ENCODE peak calls at places on chromosomes 4 and X, in six cellular contexts. G is NCI-H460; K is NCI-H1048; N is NCI-H1417; L is posterior cingulate gyrus; E is stimulated activated CD8-positive, alpha-beta memory T cell treated with anti-CD3 and anti-CD28 coated beads, Interleukin-4, amount 100 ng/mL, for 24 hours. B is an unnamed sample.

GRCh38 chr4:2285665-2286381 is 23.9 kb upstream of the MXD4 start:
- DNase-seq in N (no peak), L (no peak), G (no peak), K (no peak), E (no peak), B (no peak)

GRCh38 chrX:133574716-133575115 is 159.4 kb upstream of the GPC4 start:
- DNase-seq in L (no peak), G (no peak), N (no peak), K (no peak), E (no peak), B (no peak)

GRCh38 chr4:122285285-122285684 is 93.5 kb upstream of the ADAD1 start:
- DNase-seq in E (no peak), G (no peak), K (no peak), N (no peak), L (no peak), B (no peak)

GRCh38 chr4:147548251-147548650 is 67.4 kb downstream of the EDNRA start:
- DNase-seq in E (no peak), N (no peak), L (no peak), G (no peak), K (no peak), B (no peak)

GRCh38 chr4:53840643-53841042 is 223.8 kb downstream of the CHIC2 start:
- DNase-seq in K (no peak), E (no peak), L (no peak), G (no peak), N (no peak), B (no peak)

GRCh38 chrX:4935846-4936245 is 1222.4 kb upstream of the PRKX start:
- DNase-seq in K (no peak), N (no peak), G (no peak), E (no peak), L (no peak), B (no peak)

GRCh38 chrX:15686818-15687685 is 22.4 kb upstream of the CLTRN start:
- DNase-seq in L (peak), K (peak), G (peak), E (peak), N (peak), B (peak)

GRCh38 chr4:168907119-168907698 is 102.8 kb downstream of the CBR4 start:
- DNase-seq in K (no peak), E (no peak), G (peak), N (no peak), L (no peak), B (no peak)

GRCh38 chr4:128061566-128062536 is 739 bp downstream of the LARP1B start:
- DNase-seq in N (peak), L (peak), G (no peak), K (peak), E (peak), B (peak)

GRCh38 chr4:184745747-184746531 is 12.0 kb upstream of the CENPU start:
- DNase-seq in K (peak), L (peak), E (peak), G (peak), N (peak), B (no peak)

GRCh38 chrX:13046035-13046851 is 1.8 kb upstream of the FAM9C start:
- DNase-seq in L (no peak), K (no peak), G (no peak), N (no peak), E (no peak), B (no peak)

GRCh38 chr4:2042207-2042946 is 16.8 kb upstream of the NAT8L start:
- DNase-seq in G (no peak), K (no peak), E (no peak), N (peak), L (peak), B (peak)

GRCh38 chr4:3860913-3861636 is 94.9 kb downstream of the ADRA2C start:
- DNase-seq in L (no peak), K (no peak), G (no peak), E (no peak), N (no peak), B (peak)

GRCh38 chr4:52638717-52639116 is 20.4 kb downstream of the USP46 start:
- DNase-seq in L (no peak), N (no peak), G (no peak), K (no peak), E (no peak), B (no peak)

GRCh38 chr4:128707864-128708263 is 101.6 kb upstream of the JADE1 start:
- DNase-seq in G (no peak), L (no peak), K (no peak), N (no peak), E (no peak), B (no peak)

GRCh38 chr4:101953949-101954348 is 163.4 kb downstream of the BANK1 start:
- DNase-seq in L (no peak), N (no peak), G (peak), K (no peak), E (no peak), B (no peak)